ENCODE peak calls at places on chromosome 6, in seven cellular contexts. M is ecto neural progenitor cell; U is NCI-H1417; X is AG08396; F is NCI-H1694; A is stimulated activated CD4-positive, alpha-beta T cell treated with anti-CD3 and anti-CD28 coated beads, TNF-alpha, amount 100 ng/mL, for 24 hours; I is Daoy. J is an unnamed sample.

GRCh38 chr6:36759177-36759757 is 61.6 kb downstream of the RAB44 start:
- DNase-seq in F (peak; percentile 63), X (peak; percentile 91), I (peak; percentile 86), A (peak; percentile 72), M (peak; percentile 90), U (peak; percentile 50), J (peak; percentile 39)

GRCh38 chr6:158002951-158003853 is 21.5 kb downstream of the SYNJ2 start:
- DNase-seq in M (peak; percentile 50), A (no peak), I (peak; percentile 90), U (no peak), X (peak; percentile 76), F (no peak), J (no peak)

GRCh38 chr6:116629467-116630063 is 13.3 kb downstream of the RSPH4A start:
- DNase-seq in X (no peak), I (no peak), A (no peak), M (no peak), U (no peak), F (no peak), J (no peak)

GRCh38 chr6:13769034-13769654 is 45.2 kb downstream of the MCUR1 start:
- DNase-seq in M (no peak), I (no peak), A (no peak), F (no peak), X (no peak), U (no peak), J (no peak)

GRCh38 chr6:9647043-9647520 is 767.8 kb downstream of the TFAP2A start:
- DNase-seq in F (no peak), X (no peak), I (peak; percentile 33), A (no peak), U (no peak), M (no peak), J (peak; percentile 53)

GRCh38 chr6:161169690-161170089 is 104.2 kb downstream of the AGPAT4 start:
- DNase-seq in I (peak; percentile 88), A (no peak), X (no peak), M (no peak), F (no peak), U (no peak), J (no peak)

GRCh38 chr6:70673601-70674000 is 5.9 kb downstream of the SMAP1 start:
- DNase-seq in U (no peak), I (peak; percentile 56), F (no peak), X (peak; percentile 50), A (no peak), M (no peak), J (peak; percentile 55)

GRCh38 chr6:136751478-136751956 is 40.8 kb downstream of the MAP3K5 start:
- DNase-seq in A (no peak), U (no peak), I (no peak), X (no peak), M (no peak), F (no peak), J (no peak)

GRCh38 chr6:151098166-151098565 is 141.6 kb upstream of the AKAP12 start:
- DNase-seq in U (no peak), M (no peak), A (no peak), X (no peak), F (no peak), I (peak; percentile 48), J (no peak)

J was measured in NCI-H226.